ENCODE peak calls at places on chromosomes 3 and 15, in seven cellular contexts. R is NCI-H2081; S is mesendoderm; Q is activated naive CD4-positive, alpha-beta T cell treated with anti-CD3 and anti-CD28 coated beads, Interleukin-2, amount 10 ng/mL, durations not matched to agents 7 days and 5 days; Z is heart left ventricle; G is activated gamma-delta T cell treated with Interleukin-2 at 50 U/mL for 16 hours; I is caudate nucleus. A is an unnamed sample.

GRCh38 chr3:175861916-175862315 is 1002.8 kb downstream of the NAALADL2 start:
- DNase-seq in Q (no peak), I (no peak), R (no peak), Z (no peak), S (no peak), G (no peak), A (no peak)

GRCh38 chr3:84547971-84548970 is 410.5 kb upstream of the CADM2 start:
- DNase-seq in I (no peak), Z (no peak), S (peak), R (peak), Q (no peak), G (no peak), A (no peak)

GRCh38 chr3:71051259-71051595 is 532.3 kb downstream of the FOXP1 start:
- DNase-seq in G (no peak), Q (no peak), R (no peak), S (no peak), Z (no peak), I (no peak), A (no peak)

GRCh38 chr3:195550723-195551122 is 7.6 kb upstream of the PPP1R2 start:
- DNase-seq in G (peak), S (no peak), I (no peak), Z (no peak), R (no peak), Q (peak), A (no peak)

GRCh38 chr15:58229297-58229768 is 91.2 kb downstream of the AQP9 start:
- DNase-seq in S (peak), Z (no peak), R (no peak), G (no peak), Q (no peak), I (peak), A (no peak)

GRCh38 chr15:80991446-80991845 is 1.8 kb upstream of the MESD start:
- DNase-seq in S (no peak), Q (peak), I (peak), Z (peak), G (no peak), R (no peak), A (peak)

GRCh38 chr15:89358755-89359439 is 24.3 kb upstream of the POLG start:
- DNase-seq in I (peak), G (peak), R (peak), Z (peak), Q (peak), S (peak), A (peak)

GRCh38 chr3:155252535-155252934 is 40.9 kb downstream of the STRIT1 start:
- DNase-seq in R (no peak), G (no peak), S (no peak), Z (no peak), I (no peak), Q (no peak), A (no peak)

GRCh38 chr15:61051570-61052031 is 177.5 kb downstream of the RORA start:
- DNase-seq in S (peak), R (peak), G (no peak), I (peak), Q (no peak), Z (peak), A (no peak)

GRCh38 chr15:45448066-45448510 is 69.7 kb upstream of the GATM start:
- DNase-seq in S (no peak), G (no peak), Q (no peak), I (no peak), Z (no peak), R (no peak), A (no peak)

GRCh38 chr15:40960926-40961325 is 7.7 kb downstream of the CHAC1 start:
- DNase-seq in I (no peak), Z (no peak), S (no peak), G (no peak), R (no peak), Q (peak), A (no peak)

GRCh38 chr3:143237036-143237688 is 117.6 kb downstream of the CHST2 start:
- DNase-seq in R (no peak), G (no peak), Z (no peak), Q (no peak), I (no peak), S (no peak), A (no peak)

GRCh38 chr15:99454107-99454809 is 111.5 kb upstream of the MEF2A start:
- DNase-seq in G (no peak), I (no peak), S (no peak), R (no peak), Z (peak), Q (no peak), A (no peak)

GRCh38 chr3:138062626-138063025 is 52.7 kb downstream of the CLDN18 start:
- DNase-seq in G (no peak), Q (no peak), R (no peak), Z (no peak), I (no peak), S (no peak), A (no peak)

GRCh38 chr3:172333692-172334457 is 114.4 kb downstream of the GHSR start:
- DNase-seq in Q (no peak), R (no peak), Z (no peak), S (no peak), G (no peak), I (no peak), A (no peak)

GRCh38 chr3:58608648-58609047 is 31.5 kb upstream of the FAM107A start:
- DNase-seq in G (no peak), Z (peak), S (no peak), Q (no peak), R (peak), I (no peak), A (no peak)

GRCh38 chr15:43748376-43748775 is 2.1 kb downstream of the PDIA3 start:
- DNase-seq in Z (no peak), S (no peak), Q (peak), G (no peak), R (no peak), I (no peak), A (no peak)

GRCh38 chr3:112847692-112848091 is 1.0 kb upstream of the CD200R1L start:
- DNase-seq in Q (peak), G (no peak), I (no peak), S (no peak), R (no peak), Z (no peak), A (peak)

GRCh38 chr3:14583543-14584091 is 43.5 kb upstream of the GRIP2 start:
- DNase-seq in I (no peak), G (no peak), S (no peak), Z (no peak), R (no peak), Q (no peak), A (no peak)

GRCh38 chr15:88623061-88623460 is 1.9 kb downstream of the AEN start:
- DNase-seq in R (no peak), S (peak), I (no peak), Q (no peak), G (no peak), Z (no peak), A (no peak)

GRCh38 chr15:23588268-23588667 is 22.8 kb downstream of the MKRN3 start:
- DNase-seq in R (no peak), S (no peak), G (no peak), Q (no peak), Z (no peak), I (no peak), A (no peak)

GRCh38 chr3:120214161-120214560 is 70.9 kb downstream of the GPR156 start:
- DNase-seq in I (no peak), R (peak), S (no peak), Z (no peak), G (no peak), Q (no peak), A (no peak)

GRCh38 chr15:70382009-70382749 is 284.5 kb upstream of the TLE3 start:
- DNase-seq in Q (no peak), S (no peak), G (no peak), I (no peak), Z (no peak), R (no peak), A (no peak)

GRCh38 chr15:36589971-36590370 is 10.5 kb downstream of the CDIN1 start:
- DNase-seq in S (no peak), Z (no peak), R (no peak), G (no peak), I (no peak), Q (no peak), A (no peak)

GRCh38 chr3:13065727-13066126 is 7.5 kb downstream of the IQSEC1 start:
- DNase-seq in S (no peak), Q (no peak), I (no peak), R (no peak), G (no peak), Z (no peak), A (no peak)

GRCh38 chr15:22979069-22979698 is 984 bp downstream of the CYFIP1 start:
- DNase-seq in Q (peak), Z (peak), S (peak), I (no peak), G (no peak), R (peak), A (peak)

GRCh38 chr15:36373549-36373948 is 205.9 kb upstream of the CDIN1 start:
- DNase-seq in Z (no peak), I (no peak), Q (no peak), R (no peak), G (no peak), S (peak), A (no peak)

GRCh38 chr15:99466701-99467337 is 99.0 kb upstream of the MEF2A start:
- DNase-seq in Z (no peak), R (no peak), I (no peak), S (no peak), Q (no peak), G (no peak), A (no peak)

GRCh38 chr3:142888484-142889262 is at the start of gene PCOLCE2:
- DNase-seq in Z (peak), I (no peak), S (peak), Q (peak), R (peak), G (no peak), A (no peak)

GRCh38 chr15:91853968-91854943 is 748 bp downstream of the SLCO3A1 start:
- DNase-seq in G (peak), Q (peak), Z (peak), R (no peak), S (peak), I (no peak), A (peak)

GRCh38 chr3:170476291-170476690 is 57.6 kb downstream of the CLDN11 start:
- DNase-seq in G (no peak), Z (no peak), I (no peak), S (peak), R (no peak), Q (no peak), A (no peak)

GRCh38 chr15:69060744-69061143 is 46.2 kb downstream of the NOX5 start:
- DNase-seq in R (no peak), G (no peak), I (no peak), Q (peak), S (no peak), Z (no peak), A (no peak)

GRCh38 chr3:14077310-14077709 is 47.4 kb downstream of the CHCHD4 start:
- DNase-seq in Q (no peak), Z (no peak), R (no peak), I (no peak), S (no peak), G (no peak), A (no peak)